ENCODE peak calls at places on chromosomes 1 and 21, in eight cellular contexts. One of them, this sample, is unnamed. For H3K4me1, the result is how much of the 10 kb centered on the place peaks cover.

GRCh38 chr1:39132505-39133339 is 71.8 kb upstream of the MACF1 start:
- DNase-seq in SK-N-SH: peak
- DNase-seq in colonic mucosa: peak
- DNase-seq in endothelial cell of umbilical vein: peak
- DNase-seq in fibroblast of lung: peak
- DNase-seq in K562: no peak
- DNase-seq in NT2/D1: no peak
- DNase-seq in HCT116: peak
- DNase-seq in this sample: peak

GRCh38 chr1:22750671-22751016 is 40.0 kb downstream of the EPHB2 start:
- DNase-seq in SK-N-SH: no peak
- DNase-seq in colonic mucosa: no peak
- DNase-seq in endothelial cell of umbilical vein: no peak
- DNase-seq in fibroblast of lung: no peak
- DNase-seq in K562: no peak
- DNase-seq in NT2/D1: no peak
- DNase-seq in HCT116: no peak
- DNase-seq in this sample: no peak

GRCh38 chr1:30783244-30783915 is 25.8 kb upstream of the LAPTM5 start:
- DNase-seq in SK-N-SH: no peak
- DNase-seq in colonic mucosa: no peak
- DNase-seq in endothelial cell of umbilical vein: no peak
- DNase-seq in fibroblast of lung: no peak
- DNase-seq in K562: peak
- DNase-seq in NT2/D1: no peak
- DNase-seq in HCT116: no peak
- DNase-seq in this sample: peak

GRCh38 chr1:230701434-230701833 is 12.5 kb downstream of the AGT start:
- DNase-seq in SK-N-SH: no peak
- DNase-seq in colonic mucosa: no peak
- DNase-seq in endothelial cell of umbilical vein: no peak
- DNase-seq in fibroblast of lung: peak
- DNase-seq in K562: no peak
- DNase-seq in NT2/D1: no peak
- DNase-seq in HCT116: no peak
- DNase-seq in this sample: no peak

GRCh38 chr21:39863111-39863510 is 4.1 kb upstream of the PCP4 start:
- DNase-seq in SK-N-SH: no peak
- DNase-seq in colonic mucosa: peak
- DNase-seq in endothelial cell of umbilical vein: no peak
- DNase-seq in fibroblast of lung: peak
- DNase-seq in K562: no peak
- DNase-seq in NT2/D1: no peak
- DNase-seq in HCT116: no peak
- DNase-seq in this sample: no peak

GRCh38 chr1:232149302-232150201 is 480.4 kb downstream of the SIPA1L2 start:
- DNase-seq in SK-N-SH: no peak
- DNase-seq in colonic mucosa: no peak
- DNase-seq in endothelial cell of umbilical vein: peak
- DNase-seq in fibroblast of lung: peak
- DNase-seq in K562: no peak
- DNase-seq in NT2/D1: no peak
- DNase-seq in HCT116: no peak
- DNase-seq in this sample: no peak

GRCh38 chr1:117268926-117269378 is 58.2 kb upstream of the VTCN1 start:
- DNase-seq in SK-N-SH: peak
- DNase-seq in colonic mucosa: no peak
- DNase-seq in endothelial cell of umbilical vein: no peak
- DNase-seq in fibroblast of lung: no peak
- DNase-seq in K562: no peak
- DNase-seq in NT2/D1: peak
- DNase-seq in HCT116: no peak
- DNase-seq in this sample: no peak

GRCh38 chr1:231691618-231692259 is 65.1 kb downstream of the DISC1 start:
- DNase-seq in SK-N-SH: peak
- DNase-seq in colonic mucosa: no peak
- DNase-seq in endothelial cell of umbilical vein: no peak
- DNase-seq in fibroblast of lung: peak
- DNase-seq in K562: peak
- DNase-seq in NT2/D1: peak
- DNase-seq in HCT116: peak
- DNase-seq in this sample: peak

GRCh38 chr1:72827285-72827684 is 544.9 kb upstream of the NEGR1 start:
- DNase-seq in SK-N-SH: no peak
- DNase-seq in colonic mucosa: no peak
- DNase-seq in endothelial cell of umbilical vein: no peak
- DNase-seq in fibroblast of lung: peak
- DNase-seq in K562: no peak
- DNase-seq in NT2/D1: no peak
- DNase-seq in HCT116: no peak
- DNase-seq in this sample: no peak

GRCh38 chr21:46220847-46221246 is 7.7 kb downstream of the LSS start:
- DNase-seq in SK-N-SH: no peak
- DNase-seq in colonic mucosa: no peak
- DNase-seq in endothelial cell of umbilical vein: no peak
- DNase-seq in fibroblast of lung: no peak
- DNase-seq in K562: no peak
- DNase-seq in NT2/D1: no peak
- DNase-seq in HCT116: no peak
- DNase-seq in this sample: peak

GRCh38 chr1:26112407-26112775 is 767 bp downstream of the PDIK1L start:
- DNase-seq in SK-N-SH: no peak
- DNase-seq in colonic mucosa: no peak
- DNase-seq in endothelial cell of umbilical vein: peak
- DNase-seq in fibroblast of lung: no peak
- DNase-seq in K562: no peak
- DNase-seq in NT2/D1: no peak
- DNase-seq in HCT116: no peak
- DNase-seq in this sample: no peak

GRCh38 chr1:196309386-196309785 is 298.9 kb downstream of the KCNT2 start:
- DNase-seq in SK-N-SH: no peak
- DNase-seq in colonic mucosa: no peak
- DNase-seq in endothelial cell of umbilical vein: peak
- DNase-seq in fibroblast of lung: peak
- DNase-seq in K562: no peak
- DNase-seq in NT2/D1: no peak
- DNase-seq in HCT116: peak
- DNase-seq in this sample: no peak

GRCh38 chr1:214310010-214310409 is 29.1 kb downstream of the SMYD2 start:
- DNase-seq in SK-N-SH: no peak
- DNase-seq in colonic mucosa: no peak
- DNase-seq in endothelial cell of umbilical vein: no peak
- DNase-seq in fibroblast of lung: no peak
- DNase-seq in K562: no peak
- DNase-seq in NT2/D1: no peak
- DNase-seq in HCT116: no peak
- DNase-seq in this sample: no peak

GRCh38 chr1:188188317-188188716 is 1359.6 kb downstream of the PLA2G4A start:
- DNase-seq in SK-N-SH: no peak
- DNase-seq in colonic mucosa: no peak
- DNase-seq in endothelial cell of umbilical vein: no peak
- DNase-seq in fibroblast of lung: no peak
- DNase-seq in K562: no peak
- DNase-seq in NT2/D1: no peak
- DNase-seq in HCT116: no peak
- DNase-seq in this sample: no peak

GRCh38 chr1:205983925-205984725 is 19.1 kb downstream of the RAB7B start:
- DNase-seq in SK-N-SH: peak
- DNase-seq in colonic mucosa: peak
- DNase-seq in endothelial cell of umbilical vein: peak
- DNase-seq in fibroblast of lung: peak
- DNase-seq in K562: peak
- DNase-seq in NT2/D1: peak
- DNase-seq in HCT116: peak
- DNase-seq in this sample: no peak

GRCh38 chr1:6459850-6460265 is 6.1 kb downstream of the TNFRSF25 start:
- DNase-seq in SK-N-SH: no peak
- DNase-seq in colonic mucosa: peak
- DNase-seq in endothelial cell of umbilical vein: no peak
- DNase-seq in fibroblast of lung: no peak
- DNase-seq in K562: peak
- DNase-seq in NT2/D1: no peak
- DNase-seq in HCT116: no peak
- DNase-seq in this sample: peak

GRCh38 chr1:16143566-16144324 is 12.1 kb downstream of the EPHA2 start:
- DNase-seq in SK-N-SH: no peak
- DNase-seq in colonic mucosa: peak
- DNase-seq in endothelial cell of umbilical vein: no peak
- DNase-seq in fibroblast of lung: peak
- DNase-seq in K562: peak
- DNase-seq in NT2/D1: no peak
- DNase-seq in HCT116: peak
- DNase-seq in this sample: peak

GRCh38 chr1:206716519-206717236 is 32.0 kb downstream of the MAPKAPK2 start:
- DNase-seq in SK-N-SH: no peak
- DNase-seq in colonic mucosa: no peak
- DNase-seq in endothelial cell of umbilical vein: no peak
- DNase-seq in fibroblast of lung: no peak
- DNase-seq in K562: no peak
- DNase-seq in NT2/D1: no peak
- DNase-seq in HCT116: no peak
- DNase-seq in this sample: no peak

GRCh38 chr1:165914136-165914798 is 86.9 kb downstream of the UCK2 start:
- DNase-seq in SK-N-SH: peak
- DNase-seq in colonic mucosa: peak
- DNase-seq in endothelial cell of umbilical vein: peak
- DNase-seq in fibroblast of lung: peak
- DNase-seq in K562: peak
- DNase-seq in NT2/D1: peak
- DNase-seq in HCT116: peak
- DNase-seq in this sample: no peak

DNA sequence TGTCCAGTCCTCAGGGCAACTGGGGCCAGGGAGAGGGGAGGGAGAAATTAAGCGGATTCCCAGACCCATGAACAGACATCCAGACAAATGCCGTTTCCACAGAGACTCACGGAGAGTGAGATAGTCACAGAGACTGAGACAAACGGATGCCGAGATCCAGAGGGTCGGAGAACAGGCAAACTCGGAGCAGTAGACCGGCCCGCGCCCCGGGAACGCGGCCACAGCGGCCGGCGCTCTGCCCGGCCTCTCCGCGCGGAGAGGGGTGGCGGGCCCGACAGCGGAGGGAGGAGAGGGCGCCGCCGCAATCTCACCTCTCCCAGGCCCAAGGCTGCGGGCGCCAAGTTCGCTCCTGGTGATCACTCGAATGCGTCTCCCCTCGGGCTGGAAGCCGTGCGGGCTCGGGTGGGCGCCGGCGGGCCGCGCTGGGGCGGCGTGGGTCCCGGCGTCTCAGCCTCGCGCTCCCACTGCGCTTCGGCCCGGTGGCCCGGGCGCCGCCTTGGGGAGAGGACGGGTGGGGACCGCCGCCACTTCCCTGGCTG is 796 bp upstream of the FOXD2 start:
- DNase-seq in SK-N-SH: peak
- DNase-seq in colonic mucosa: no peak
- DNase-seq in endothelial cell of umbilical vein: peak
- DNase-seq in fibroblast of lung: no peak
- DNase-seq in K562: no peak
- DNase-seq in NT2/D1: no peak
- DNase-seq in HCT116: no peak
- DNase-seq in this sample: no peak
- H3K4me3 ChIP-seq in SK-N-SH: peak
- H3K4me3 ChIP-seq in colonic mucosa: peak
- H3K4me3 ChIP-seq in endothelial cell of umbilical vein: peak
- H3K4me3 ChIP-seq in fibroblast of lung: peak
- H3K4me3 ChIP-seq in K562: peak
- H3K4me3 ChIP-seq in NT2/D1: peak
- H3K4me3 ChIP-seq in HCT116: peak
- H3K4me3 ChIP-seq in this sample: peak

GRCh38 chr1:209422281-209422680 is 161.2 kb upstream of the CAMK1G start:
- DNase-seq in SK-N-SH: no peak
- DNase-seq in colonic mucosa: no peak
- DNase-seq in endothelial cell of umbilical vein: no peak
- DNase-seq in fibroblast of lung: no peak
- DNase-seq in K562: no peak
- DNase-seq in NT2/D1: no peak
- DNase-seq in HCT116: no peak
- DNase-seq in this sample: no peak
- H3K9ac ChIP-seq in SK-N-SH: no peak
- H3K9ac ChIP-seq in colonic mucosa: no peak
- H3K9ac ChIP-seq in endothelial cell of umbilical vein: no peak
- H3K9ac ChIP-seq in fibroblast of lung: no peak
- H3K9ac ChIP-seq in K562: no peak
- H3K9ac ChIP-seq in NT2/D1: no peak
- H3K9ac ChIP-seq in HCT116: no peak
- H3K9ac ChIP-seq in this sample: no peak

DNA sequence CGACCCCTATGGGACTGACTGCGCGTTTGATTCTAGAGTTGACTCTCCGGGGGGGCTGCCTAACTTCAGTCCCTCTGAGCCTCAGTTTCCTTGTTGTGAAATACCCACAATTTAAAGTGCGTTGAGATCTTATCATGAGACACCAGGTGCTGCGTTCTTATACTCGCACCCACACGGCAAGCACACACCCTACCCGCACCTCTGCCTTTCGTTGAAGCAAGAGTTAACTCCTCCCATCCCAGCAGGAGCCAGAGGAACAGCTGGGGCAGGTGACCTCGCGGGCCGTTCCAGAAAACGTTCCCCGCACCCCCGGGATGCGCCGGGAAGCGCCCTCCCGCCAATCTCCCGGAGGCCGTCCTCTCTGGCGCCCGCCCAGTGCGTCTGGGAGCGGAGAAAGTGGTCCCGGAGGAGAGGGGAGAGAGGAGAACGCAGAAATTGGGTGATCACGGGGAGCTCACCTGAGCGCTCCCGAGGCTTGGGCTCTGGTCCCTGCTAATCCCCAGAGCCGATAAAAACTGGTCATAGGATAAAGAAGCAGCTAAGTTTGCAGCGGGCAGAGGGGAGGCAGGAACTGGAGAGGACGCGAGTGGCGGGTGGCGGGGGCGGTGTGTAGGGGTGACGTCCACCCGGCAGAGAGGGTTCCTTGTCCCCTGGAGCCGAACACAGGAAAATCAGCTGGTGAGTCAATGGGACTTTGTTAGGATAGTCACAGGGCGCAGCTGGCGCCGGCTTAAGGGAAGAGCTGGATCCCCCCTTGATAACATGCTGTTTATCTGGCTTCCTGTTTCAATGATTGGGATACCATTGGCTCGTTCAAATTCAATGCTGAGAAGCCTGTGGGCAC is 856 bp downstream of the NAV1 start:
- DNase-seq in SK-N-SH: peak
- DNase-seq in colonic mucosa: no peak
- DNase-seq in endothelial cell of umbilical vein: peak
- DNase-seq in fibroblast of lung: peak
- DNase-seq in K562: no peak
- DNase-seq in NT2/D1: no peak
- DNase-seq in HCT116: no peak
- DNase-seq in this sample: peak
- H3K4me1 ChIP-seq in SK-N-SH: under half
- H3K4me1 ChIP-seq in colonic mucosa: under half
- H3K4me1 ChIP-seq in endothelial cell of umbilical vein: half or more
- H3K4me1 ChIP-seq in fibroblast of lung: under half
- H3K4me1 ChIP-seq in K562: under half
- H3K4me1 ChIP-seq in NT2/D1: under half
- H3K4me1 ChIP-seq in HCT116: under half
- H3K4me1 ChIP-seq in this sample: under half

DNA sequence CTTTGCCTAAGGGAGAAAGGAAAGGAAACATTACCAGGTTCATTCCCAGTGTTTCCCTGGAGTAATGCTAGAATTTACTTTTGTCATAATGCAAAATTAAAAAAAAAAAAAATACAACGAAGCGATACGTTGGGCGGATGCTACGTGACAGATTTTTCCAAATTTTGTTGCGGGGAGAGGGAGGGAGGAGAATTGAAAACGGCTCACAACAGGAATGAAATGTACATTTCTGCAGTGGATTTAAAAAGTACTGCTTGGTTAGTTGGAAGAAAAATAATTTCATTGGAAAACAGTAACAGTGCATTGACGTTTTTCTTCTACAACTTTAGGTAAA is 157.5 kb downstream of the RUNX1 start:
- DNase-seq in SK-N-SH: no peak
- DNase-seq in colonic mucosa: no peak
- DNase-seq in endothelial cell of umbilical vein: no peak
- DNase-seq in fibroblast of lung: no peak
- DNase-seq in K562: no peak
- DNase-seq in NT2/D1: no peak
- DNase-seq in HCT116: no peak
- DNase-seq in this sample: no peak
- H3K4me3 ChIP-seq in SK-N-SH: peak
- H3K4me3 ChIP-seq in colonic mucosa: peak
- H3K4me3 ChIP-seq in endothelial cell of umbilical vein: peak
- H3K4me3 ChIP-seq in fibroblast of lung: peak
- H3K4me3 ChIP-seq in K562: no peak
- H3K4me3 ChIP-seq in NT2/D1: peak
- H3K4me3 ChIP-seq in HCT116: no peak
- H3K4me3 ChIP-seq in this sample: no peak